ENCODE peak calls at places on chromosomes 11 and 22, in eight cellular contexts. One of them, this sample, is unnamed.

GRCh38 chr22:46737976-46738641 is at the start of gene CERK:
- DNase-seq in AG04450: no peak
- DNase-seq in H1: no peak
- DNase-seq in heart left ventricle: peak
- DNase-seq in RWPE1: peak
- DNase-seq in tibial artery: peak
- DNase-seq in GM23248: peak
- DNase-seq in psoas muscle: peak
- DNase-seq in this sample: peak

GRCh38 chr11:128045094-128045725 is 542.1 kb downstream of the ETS1 start:
- DNase-seq in AG04450: no peak
- DNase-seq in H1: no peak
- DNase-seq in heart left ventricle: no peak
- DNase-seq in RWPE1: no peak
- DNase-seq in tibial artery: no peak
- DNase-seq in GM23248: no peak
- DNase-seq in psoas muscle: no peak
- DNase-seq in this sample: no peak

GRCh38 chr22:27024982-27025381 is 367.6 kb downstream of the MIAT start:
- DNase-seq in AG04450: no peak
- DNase-seq in H1: no peak
- DNase-seq in heart left ventricle: no peak
- DNase-seq in RWPE1: no peak
- DNase-seq in tibial artery: no peak
- DNase-seq in GM23248: no peak
- DNase-seq in psoas muscle: no peak
- DNase-seq in this sample: no peak

GRCh38 chr11:46640034-46640788 is 22.9 kb downstream of the ATG13 start:
- DNase-seq in AG04450: no peak
- DNase-seq in H1: no peak
- DNase-seq in heart left ventricle: no peak
- DNase-seq in RWPE1: no peak
- DNase-seq in tibial artery: no peak
- DNase-seq in GM23248: no peak
- DNase-seq in psoas muscle: no peak
- DNase-seq in this sample: no peak

GRCh38 chr22:50477923-50478322 is 3.1 kb upstream of the SBF1 start:
- DNase-seq in AG04450: no peak
- DNase-seq in H1: no peak
- DNase-seq in heart left ventricle: no peak
- DNase-seq in RWPE1: no peak
- DNase-seq in tibial artery: no peak
- DNase-seq in GM23248: no peak
- DNase-seq in psoas muscle: no peak
- DNase-seq in this sample: no peak

GRCh38 chr11:62983536-62984199 is 1.1 kb downstream of the SLC22A6 start:
- DNase-seq in AG04450: no peak
- DNase-seq in H1: no peak
- DNase-seq in heart left ventricle: no peak
- DNase-seq in RWPE1: no peak
- DNase-seq in tibial artery: no peak
- DNase-seq in GM23248: no peak
- DNase-seq in psoas muscle: no peak
- DNase-seq in this sample: no peak

GRCh38 chr11:83736689-83737088 is 450.5 kb upstream of the CCDC90B start:
- DNase-seq in AG04450: no peak
- DNase-seq in H1: no peak
- DNase-seq in heart left ventricle: no peak
- DNase-seq in RWPE1: no peak
- DNase-seq in tibial artery: no peak
- DNase-seq in GM23248: peak
- DNase-seq in psoas muscle: no peak
- DNase-seq in this sample: no peak

GRCh38 chr11:57290288-57290687 is 34.5 kb downstream of the TNKS1BP1 start:
- DNase-seq in AG04450: no peak
- DNase-seq in H1: no peak
- DNase-seq in heart left ventricle: no peak
- DNase-seq in RWPE1: no peak
- DNase-seq in tibial artery: no peak
- DNase-seq in GM23248: peak
- DNase-seq in psoas muscle: no peak
- DNase-seq in this sample: no peak

GRCh38 chr11:34599406-34599901 is 21.4 kb upstream of the EHF start:
- DNase-seq in AG04450: no peak
- DNase-seq in H1: no peak
- DNase-seq in heart left ventricle: no peak
- DNase-seq in RWPE1: peak
- DNase-seq in tibial artery: no peak
- DNase-seq in GM23248: peak
- DNase-seq in psoas muscle: no peak
- DNase-seq in this sample: no peak

DNA sequence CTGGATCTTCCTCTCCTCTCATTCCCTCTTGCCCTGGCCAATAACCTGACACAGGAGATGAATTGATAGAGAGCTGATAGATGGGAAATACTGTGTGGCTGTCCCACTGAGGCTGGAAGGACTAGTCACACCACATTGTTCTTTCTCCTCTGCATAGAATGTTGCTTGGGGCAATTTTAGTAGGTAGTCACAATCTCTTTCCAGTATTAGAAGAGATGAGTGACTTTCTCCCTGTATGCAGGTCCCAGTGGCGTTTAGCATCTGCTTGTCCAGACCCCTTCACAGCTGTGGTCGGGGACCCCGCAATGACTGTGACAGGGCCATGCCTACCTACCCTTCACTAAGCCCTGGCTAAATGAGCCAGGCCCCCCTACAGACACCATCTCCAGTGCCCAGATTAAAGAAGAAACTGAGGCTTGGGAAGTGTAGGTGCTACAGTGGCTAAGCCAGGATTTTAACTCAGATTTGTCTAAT is 24.0 kb upstream of the P2RY2 start:
- DNase-seq in AG04450: no peak
- DNase-seq in H1: no peak
- DNase-seq in heart left ventricle: no peak
- DNase-seq in RWPE1: no peak
- DNase-seq in tibial artery: no peak
- DNase-seq in GM23248: no peak
- DNase-seq in psoas muscle: no peak
- DNase-seq in this sample: no peak
- H3K27ac ChIP-seq in AG04450: no peak
- H3K27ac ChIP-seq in H1: no peak
- H3K27ac ChIP-seq in heart left ventricle: no peak
- H3K27ac ChIP-seq in RWPE1: peak
- H3K27ac ChIP-seq in tibial artery: no peak
- H3K27ac ChIP-seq in GM23248: no peak
- H3K27ac ChIP-seq in psoas muscle: no peak
- H3K27ac ChIP-seq in this sample: no peak

GRCh38 chr22:30667092-30667485 is 586 bp downstream of the DUSP18 start:
- DNase-seq in AG04450: no peak
- DNase-seq in H1: no peak
- DNase-seq in heart left ventricle: no peak
- DNase-seq in RWPE1: no peak
- DNase-seq in tibial artery: no peak
- DNase-seq in GM23248: peak
- DNase-seq in psoas muscle: no peak
- DNase-seq in this sample: no peak
- H3K27ac ChIP-seq in AG04450: no peak
- H3K27ac ChIP-seq in H1: no peak
- H3K27ac ChIP-seq in heart left ventricle: peak
- H3K27ac ChIP-seq in RWPE1: peak
- H3K27ac ChIP-seq in tibial artery: peak
- H3K27ac ChIP-seq in GM23248: peak
- H3K27ac ChIP-seq in psoas muscle: peak
- H3K27ac ChIP-seq in this sample: no peak

DNA sequence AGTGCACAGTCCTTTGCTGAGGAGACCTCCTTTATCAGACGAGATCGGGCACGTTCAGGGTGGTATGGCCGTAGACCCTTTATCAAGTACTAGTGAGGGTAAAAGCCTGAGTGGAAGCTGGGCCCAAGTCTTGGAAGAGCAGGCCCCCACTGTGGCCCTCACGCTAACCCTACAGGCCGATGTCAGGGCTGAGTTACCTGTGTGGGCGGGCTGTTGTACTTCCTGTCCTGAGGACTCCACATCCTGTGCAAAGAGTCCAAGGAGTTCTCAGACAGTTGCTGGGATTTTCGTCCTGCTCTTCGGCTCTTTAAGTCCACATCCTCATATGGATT is 34.9 kb downstream of the RPL27A start:
- DNase-seq in AG04450: no peak
- DNase-seq in H1: no peak
- DNase-seq in heart left ventricle: no peak
- DNase-seq in RWPE1: no peak
- DNase-seq in tibial artery: no peak
- DNase-seq in GM23248: no peak
- DNase-seq in psoas muscle: no peak
- DNase-seq in this sample: no peak
- H3K27ac ChIP-seq in AG04450: peak
- H3K27ac ChIP-seq in H1: no peak
- H3K27ac ChIP-seq in heart left ventricle: peak
- H3K27ac ChIP-seq in RWPE1: peak
- H3K27ac ChIP-seq in tibial artery: peak
- H3K27ac ChIP-seq in GM23248: peak
- H3K27ac ChIP-seq in psoas muscle: peak
- H3K27ac ChIP-seq in this sample: no peak

GRCh38 chr11:129457321-129457720 is 81.7 kb downstream of the BARX2 start:
- DNase-seq in AG04450: no peak
- DNase-seq in H1: no peak
- DNase-seq in heart left ventricle: no peak
- DNase-seq in RWPE1: no peak
- DNase-seq in tibial artery: no peak
- DNase-seq in GM23248: no peak
- DNase-seq in psoas muscle: no peak
- DNase-seq in this sample: no peak
- H3K27ac ChIP-seq in AG04450: no peak
- H3K27ac ChIP-seq in H1: no peak
- H3K27ac ChIP-seq in heart left ventricle: no peak
- H3K27ac ChIP-seq in RWPE1: no peak
- H3K27ac ChIP-seq in tibial artery: no peak
- H3K27ac ChIP-seq in GM23248: no peak
- H3K27ac ChIP-seq in psoas muscle: no peak
- H3K27ac ChIP-seq in this sample: no peak

This sample was measured in CD4-positive, alpha-beta T cell.